ENCODE peak calls at places on chromosomes 12 and 14, in eight cellular contexts. M, R, O, C, Y, N, X and J are unnamed samples.

GRCh38 chr14:76250345-76250744 is 98.6 kb downstream of the GPATCH2L start:
- DNase-seq in X (no peak), M (no peak), C (peak; percentile 7), O (no peak), R (no peak), Y (no peak), N (no peak), J (no peak)

GRCh38 chr12:114713466-114714215 is 29.7 kb upstream of the TBX3 start:
- DNase-seq in Y (no peak), R (no peak), X (no peak), N (no peak), O (no peak), C (no peak), M (no peak), J (no peak)

GRCh38 chr14:33332497-33332896 is 393.8 kb downstream of the NPAS3 start:
- DNase-seq in Y (no peak), X (no peak), C (no peak), R (no peak), N (no peak), M (no peak), O (no peak), J (no peak)

GRCh38 chr14:93013368-93013719 is 90.4 kb downstream of the CHGA start:
- DNase-seq in R (no peak), M (no peak), N (peak; percentile 48), O (peak; percentile 64), Y (no peak), X (peak; percentile 17), C (no peak), J (no peak)

GRCh38 chr12:54526800-54527630 is 22.4 kb upstream of the PDE1B start:
- DNase-seq in Y (peak; percentile 22), C (peak; percentile 56), R (no peak), N (peak; percentile 56), O (peak; percentile 60), M (no peak), X (no peak), J (peak; percentile 42)

GRCh38 chr12:111998015-111998414 is 14.9 kb downstream of the TMEM116 start:
- DNase-seq in Y (no peak), N (no peak), X (no peak), M (no peak), C (no peak), R (no peak), O (no peak), J (no peak)

GRCh38 chr14:92121207-92121669 is 268 bp downstream of the NDUFB1 start:
- DNase-seq in R (peak; percentile 18), C (peak; percentile 67), X (peak; percentile 18), M (no peak), O (no peak), Y (no peak), N (peak; percentile 71), J (peak; percentile 23)

GRCh38 chr12:20189767-20190166 is 178.6 kb upstream of the PDE3A start:
- DNase-seq in N (no peak), R (no peak), Y (no peak), C (no peak), O (peak; percentile 60), M (no peak), X (no peak), J (no peak)

GRCh38 chr14:51996148-51996746 is 6.9 kb downstream of the RTRAF start:
- DNase-seq in X (no peak), M (no peak), Y (no peak), C (no peak), R (no peak), O (no peak), N (peak; percentile 83), J (peak; percentile 25)